ENCODE peak calls at places on chromosomes 12 and 14, in four cellular contexts. M, P, U and Q are unnamed samples.

GRCh38 chr12:114168061-114168460 is 201.9 kb upstream of the RBM19 start:
- DNase-seq in U (peak; percentile 14), P (no peak), M (no peak), Q (no peak)

GRCh38 chr14:100045687-100046344 is 19.4 kb upstream of the EVL start:
- DNase-seq in P (no peak), M (no peak), U (no peak), Q (no peak)

GRCh38 chr12:65881965-65882413 is 57.7 kb downstream of the HMGA2 start:
- DNase-seq in P (peak; percentile 87), M (no peak), U (no peak), Q (no peak)

GRCh38 chr14:59297070-59297766 is 108.8 kb downstream of the DAAM1 start:
- DNase-seq in M (no peak), U (no peak), P (no peak), Q (no peak)

GRCh38 chr12:93287152-93287551 is 90.6 kb upstream of the NUDT4 start:
- DNase-seq in M (no peak), U (no peak), P (peak; percentile 47), Q (no peak)

GRCh38 chr12:116835484-116835883 is 45.8 kb downstream of the HRK start:
- DNase-seq in M (no peak), U (no peak), P (no peak), Q (no peak)

GRCh38 chr12:93290391-93290790 is 87.3 kb upstream of the NUDT4 start:
- DNase-seq in P (no peak), M (no peak), U (no peak), Q (no peak)

GRCh38 chr12:57834086-57834876 is 12.2 kb downstream of the CTDSP2 start:
- DNase-seq in U (no peak), M (no peak), P (no peak), Q (no peak)

GRCh38 chr12:108054496-108054895 is 74.6 kb upstream of the WSCD2 start:
- DNase-seq in U (no peak), P (no peak), M (no peak), Q (no peak)

GRCh38 chr14:50875359-50876090 is 3.7 kb downstream of the ABHD12B start:
- DNase-seq in P (no peak), U (no peak), M (peak; percentile 42), Q (peak; percentile 50)

GRCh38 chr12:46801293-46801692 is 24.5 kb downstream of the SLC38A4 start:
- DNase-seq in M (no peak), U (no peak), P (no peak), Q (no peak)

GRCh38 chr12:31310488-31310887 is 15.5 kb downstream of the SINHCAF start:
- DNase-seq in M (no peak), P (no peak), U (no peak), Q (no peak)

GRCh38 chr12:113359939-113360748 is 1.8 kb downstream of the PLBD2 start:
- DNase-seq in U (no peak), M (no peak), P (no peak), Q (no peak)

GRCh38 chr14:26554069-26554772 is 43.6 kb downstream of the NOVA1 start:
- DNase-seq in P (no peak), M (no peak), U (no peak), Q (no peak)

GRCh38 chr12:43980627-43981191 is 144.8 kb downstream of the TMEM117 start:
- DNase-seq in P (no peak), U (no peak), M (no peak), Q (no peak)

GRCh38 chr14:29749327-29749726 is 178.3 kb downstream of the PRKD1 start:
- DNase-seq in M (no peak), U (peak; percentile 28), P (peak; percentile 51), Q (no peak)

GRCh38 chr12:2868986-2869385 is 8.0 kb downstream of the FOXM1 start:
- DNase-seq in U (no peak), P (no peak), M (no peak), Q (no peak)